ENCODE peak calls at places on chromosome 12, in nine cellular contexts. One of them, this sample, is unnamed.
A peak's percentile ranks its signal among the peaks of the same experiment; 100 is the strongest.

GRCh38 chr12:22377731-22378496 is 43.4 kb upstream of the ST8SIA1 start:
- DNase-seq in AG09319: no peak
- DNase-seq in heart right ventricle: no peak
- DNase-seq in endothelial cell: no peak
- DNase-seq in bronchial epithelial cell: peak; percentile 24
- DNase-seq in neural crest cell: no peak
- DNase-seq in hepatocyte: peak; percentile 13
- DNase-seq in right lobe of liver: no peak
- DNase-seq in cardiac fibroblast: no peak
- DNase-seq in this sample: no peak

GRCh38 chr12:95721320-95721719 is 69.2 kb downstream of the NTN4 start:
- DNase-seq in neural crest cell: no peak
- DNase-seq in bronchial epithelial cell: peak; percentile 91
- DNase-seq in hepatocyte: no peak
- DNase-seq in heart right ventricle: no peak
- DNase-seq in cardiac fibroblast: no peak
- DNase-seq in endothelial cell: no peak
- DNase-seq in right lobe of liver: no peak
- DNase-seq in AG09319: no peak
- DNase-seq in this sample: no peak

GRCh38 chr12:11633968-11634367 is 15.5 kb upstream of the ETV6 start:
- DNase-seq in bronchial epithelial cell: no peak
- DNase-seq in endothelial cell: no peak
- DNase-seq in hepatocyte: no peak
- DNase-seq in cardiac fibroblast: no peak
- DNase-seq in AG09319: no peak
- DNase-seq in neural crest cell: no peak
- DNase-seq in right lobe of liver: no peak
- DNase-seq in heart right ventricle: no peak
- DNase-seq in this sample: no peak

GRCh38 chr12:76029982-76030377 is 1.6 kb downstream of the PHLDA1 start:
- DNase-seq in cardiac fibroblast: peak; percentile 70
- DNase-seq in right lobe of liver: no peak
- DNase-seq in heart right ventricle: peak; percentile 18
- DNase-seq in neural crest cell: no peak
- DNase-seq in hepatocyte: peak; percentile 35
- DNase-seq in AG09319: no peak
- DNase-seq in bronchial epithelial cell: no peak
- DNase-seq in endothelial cell: peak; percentile 22
- DNase-seq in this sample: no peak

GRCh38 chr12:19988457-19988856 is 379.9 kb upstream of the PDE3A start:
- DNase-seq in bronchial epithelial cell: no peak
- DNase-seq in cardiac fibroblast: peak; percentile 27
- DNase-seq in heart right ventricle: no peak
- DNase-seq in neural crest cell: no peak
- DNase-seq in right lobe of liver: peak; percentile 75
- DNase-seq in hepatocyte: no peak
- DNase-seq in AG09319: no peak
- DNase-seq in endothelial cell: no peak
- DNase-seq in this sample: no peak

GRCh38 chr12:88035907-88036289 is 6.7 kb upstream of the C12orf50 start:
- DNase-seq in bronchial epithelial cell: peak; percentile 57
- DNase-seq in right lobe of liver: no peak
- DNase-seq in neural crest cell: no peak
- DNase-seq in AG09319: no peak
- DNase-seq in heart right ventricle: no peak
- DNase-seq in hepatocyte: no peak
- DNase-seq in cardiac fibroblast: no peak
- DNase-seq in endothelial cell: no peak
- DNase-seq in this sample: no peak

GRCh38 chr12:101001669-101002068 is 207.1 kb downstream of the ANO4 start:
- DNase-seq in bronchial epithelial cell: peak; percentile 71
- DNase-seq in neural crest cell: no peak
- DNase-seq in hepatocyte: no peak
- DNase-seq in heart right ventricle: no peak
- DNase-seq in endothelial cell: no peak
- DNase-seq in AG09319: no peak
- DNase-seq in right lobe of liver: no peak
- DNase-seq in cardiac fibroblast: no peak
- DNase-seq in this sample: no peak

GRCh38 chr12:111180830-111181726 is 187.8 kb downstream of the PHETA1 start:
- DNase-seq in hepatocyte: peak; percentile 85
- DNase-seq in cardiac fibroblast: peak; percentile 18
- DNase-seq in neural crest cell: no peak
- DNase-seq in bronchial epithelial cell: no peak
- DNase-seq in endothelial cell: no peak
- DNase-seq in right lobe of liver: peak; percentile 78
- DNase-seq in AG09319: no peak
- DNase-seq in heart right ventricle: peak; percentile 71
- DNase-seq in this sample: no peak

GRCh38 chr12:62739266-62739831 is 195.6 kb downstream of the PPM1H start:
- DNase-seq in hepatocyte: no peak
- DNase-seq in endothelial cell: no peak
- DNase-seq in right lobe of liver: no peak
- DNase-seq in bronchial epithelial cell: no peak
- DNase-seq in neural crest cell: no peak
- DNase-seq in heart right ventricle: no peak
- DNase-seq in cardiac fibroblast: no peak
- DNase-seq in AG09319: no peak
- DNase-seq in this sample: no peak

GRCh38 chr12:94762259-94762942 is 112.0 kb upstream of the TMCC3 start:
- DNase-seq in endothelial cell: no peak
- DNase-seq in neural crest cell: no peak
- DNase-seq in hepatocyte: no peak
- DNase-seq in cardiac fibroblast: peak; percentile 26
- DNase-seq in right lobe of liver: no peak
- DNase-seq in bronchial epithelial cell: peak; percentile 96
- DNase-seq in heart right ventricle: no peak
- DNase-seq in AG09319: no peak
- DNase-seq in this sample: no peak

GRCh38 chr12:3117628-3118027 is 40.4 kb downstream of the TSPAN9 start:
- DNase-seq in right lobe of liver: no peak
- DNase-seq in hepatocyte: no peak
- DNase-seq in heart right ventricle: no peak
- DNase-seq in cardiac fibroblast: peak; percentile 94
- DNase-seq in neural crest cell: no peak
- DNase-seq in bronchial epithelial cell: peak; percentile 60
- DNase-seq in AG09319: peak; percentile 78
- DNase-seq in endothelial cell: no peak
- DNase-seq in this sample: no peak

GRCh38 chr12:108033091-108033490 is 96.0 kb upstream of the WSCD2 start:
- DNase-seq in right lobe of liver: no peak
- DNase-seq in AG09319: no peak
- DNase-seq in cardiac fibroblast: no peak
- DNase-seq in bronchial epithelial cell: no peak
- DNase-seq in neural crest cell: no peak
- DNase-seq in hepatocyte: no peak
- DNase-seq in endothelial cell: no peak
- DNase-seq in heart right ventricle: no peak
- DNase-seq in this sample: no peak

DNA sequence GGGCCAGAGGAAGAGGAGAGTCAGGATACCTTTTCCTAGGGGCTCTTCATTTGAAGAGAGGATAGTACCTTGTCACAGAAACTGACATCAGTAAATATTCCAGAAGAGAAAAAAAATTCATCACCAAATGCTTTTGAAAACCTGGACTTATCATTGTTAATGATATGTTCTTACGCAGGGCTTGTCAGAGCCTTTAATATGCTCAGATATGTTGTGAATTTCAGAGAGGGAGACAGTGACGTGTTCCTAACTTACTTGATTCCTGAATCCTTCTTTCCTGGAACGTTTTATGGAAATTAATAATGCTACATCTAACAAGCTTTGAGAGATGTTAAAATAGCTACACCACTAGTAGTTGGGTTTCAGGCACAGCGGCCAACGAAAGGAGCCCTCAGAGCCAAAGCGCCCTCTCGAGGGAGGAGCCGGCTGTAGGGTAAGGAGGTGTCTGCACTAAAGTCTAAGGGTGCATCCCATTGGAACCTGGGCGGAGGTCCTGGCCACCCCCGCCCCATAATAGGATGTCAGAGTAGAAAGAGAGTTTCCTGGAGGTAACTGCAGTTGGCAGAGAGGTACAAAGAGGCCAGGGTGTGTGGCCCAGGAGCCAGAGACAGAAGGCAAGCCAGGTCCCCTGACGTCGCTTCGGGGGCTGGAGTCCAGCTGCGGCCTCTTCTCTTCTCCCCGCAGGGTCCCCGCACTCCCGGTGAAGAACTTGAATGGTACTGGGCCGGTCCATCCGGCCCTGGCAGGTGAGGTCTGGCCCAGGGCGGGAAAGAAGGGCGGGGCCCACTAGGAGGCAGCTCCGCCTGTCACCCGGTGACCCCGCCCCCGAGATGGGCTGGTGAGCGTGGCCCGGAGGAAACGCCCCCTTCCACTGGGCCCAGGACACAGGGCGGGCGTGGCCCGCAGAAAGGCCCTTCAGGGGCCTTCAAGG is 36.2 kb downstream of the DTX1 start:
- DNase-seq in hepatocyte: peak; percentile 70
- DNase-seq in cardiac fibroblast: peak; percentile 9
- DNase-seq in AG09319: no peak
- DNase-seq in endothelial cell: peak; percentile 48
- DNase-seq in right lobe of liver: no peak
- DNase-seq in heart right ventricle: peak; percentile 41
- DNase-seq in bronchial epithelial cell: peak; percentile 2
- DNase-seq in neural crest cell: no peak
- DNase-seq in this sample: no peak
- TF ChIP-seq CTCF in hepatocyte: peak; percentile 19
- TF ChIP-seq CTCF in cardiac fibroblast: peak; percentile 15
- TF ChIP-seq CTCF in AG09319: no peak
- TF ChIP-seq CTCF in endothelial cell: no peak
- TF ChIP-seq CTCF in right lobe of liver: no peak
- TF ChIP-seq CTCF in heart right ventricle: peak; percentile 22
- TF ChIP-seq CTCF in bronchial epithelial cell: peak; percentile 30
- TF ChIP-seq CTCF in neural crest cell: peak; percentile 31
- TF ChIP-seq CTCF in this sample: no peak

DNA sequence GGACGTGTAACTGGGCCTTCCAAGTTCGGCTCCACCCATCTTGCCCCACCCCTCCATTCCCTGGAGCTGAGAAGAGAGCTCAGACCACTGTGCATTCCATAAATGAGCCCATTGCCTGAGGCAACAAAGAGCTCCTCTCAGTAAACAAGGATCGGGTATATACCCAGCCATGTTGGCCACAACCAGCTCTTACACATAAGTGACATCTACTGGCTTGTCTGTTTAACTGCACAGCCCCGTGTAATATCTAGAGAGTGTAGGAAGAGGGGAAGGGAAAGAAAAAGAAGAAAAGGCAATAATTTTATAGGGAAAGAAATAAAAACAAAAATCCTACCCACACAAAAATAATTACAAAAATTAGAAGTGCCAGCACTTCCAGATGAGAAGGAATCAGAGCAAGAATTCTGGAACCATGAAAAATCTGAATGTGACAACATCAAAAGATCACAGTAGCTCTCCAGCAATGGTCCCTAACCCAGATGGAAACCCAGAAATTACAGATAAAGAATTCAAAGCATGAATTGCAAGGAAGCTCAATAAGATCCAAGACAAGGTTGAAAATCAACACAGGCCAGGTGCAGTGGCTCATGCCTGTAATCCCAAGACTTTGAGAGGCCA is 308.1 kb downstream of the RPAP3 start:
- DNase-seq in neural crest cell: no peak
- DNase-seq in heart right ventricle: no peak
- DNase-seq in right lobe of liver: peak; percentile 52
- DNase-seq in bronchial epithelial cell: peak; percentile 71
- DNase-seq in cardiac fibroblast: peak; percentile 84
- DNase-seq in endothelial cell: no peak
- DNase-seq in AG09319: peak; percentile 48
- DNase-seq in hepatocyte: no peak
- DNase-seq in this sample: no peak
- TF ChIP-seq CTCF in neural crest cell: peak; percentile 48
- TF ChIP-seq CTCF in heart right ventricle: peak; percentile 34
- TF ChIP-seq CTCF in right lobe of liver: peak; percentile 80
- TF ChIP-seq CTCF in bronchial epithelial cell: peak; percentile 65
- TF ChIP-seq CTCF in cardiac fibroblast: peak; percentile 72
- TF ChIP-seq CTCF in endothelial cell: no peak
- TF ChIP-seq CTCF in AG09319: peak; percentile 52
- TF ChIP-seq CTCF in hepatocyte: peak; percentile 39
- TF ChIP-seq CTCF in this sample: no peak

DNA sequence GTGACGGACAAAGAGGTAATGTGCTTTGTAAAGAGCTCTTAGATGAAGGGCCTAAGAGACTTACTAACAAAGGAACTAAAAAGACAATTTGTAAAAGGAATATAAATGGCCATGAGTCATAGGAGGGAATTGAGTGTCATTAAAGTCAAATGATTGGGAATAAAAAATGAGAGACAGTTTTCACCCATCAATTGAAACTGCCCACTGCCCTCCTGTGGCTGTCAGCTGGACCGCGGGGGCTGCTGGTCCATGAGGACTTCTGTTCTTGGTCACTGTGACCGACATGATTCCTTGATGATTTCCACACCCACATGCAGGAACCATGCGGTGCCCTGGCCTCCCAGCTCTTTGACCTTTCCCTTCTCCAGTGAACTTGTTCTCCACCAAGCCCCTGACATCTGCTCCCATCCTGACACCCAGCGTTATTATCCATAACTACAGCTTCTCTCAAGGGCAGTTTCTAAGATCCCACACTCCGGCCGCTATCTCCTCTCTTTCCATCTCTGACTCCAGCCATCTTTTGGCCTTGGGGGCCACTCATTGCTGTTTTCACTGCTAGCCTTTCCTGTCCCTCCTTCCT is 48.4 kb downstream of the C12orf75 start:
- DNase-seq in hepatocyte: no peak
- DNase-seq in cardiac fibroblast: peak; percentile 12
- DNase-seq in AG09319: no peak
- DNase-seq in right lobe of liver: no peak
- DNase-seq in heart right ventricle: no peak
- DNase-seq in neural crest cell: peak; percentile 9
- DNase-seq in bronchial epithelial cell: no peak
- DNase-seq in endothelial cell: peak; percentile 43
- DNase-seq in this sample: no peak
- TF ChIP-seq CTCF in hepatocyte: peak; percentile 34
- TF ChIP-seq CTCF in cardiac fibroblast: peak; percentile 31
- TF ChIP-seq CTCF in AG09319: peak; percentile 34
- TF ChIP-seq CTCF in right lobe of liver: peak; percentile 35
- TF ChIP-seq CTCF in heart right ventricle: peak; percentile 13
- TF ChIP-seq CTCF in neural crest cell: peak; percentile 38
- TF ChIP-seq CTCF in bronchial epithelial cell: peak; percentile 8
- TF ChIP-seq CTCF in endothelial cell: peak; percentile 10
- TF ChIP-seq CTCF in this sample: no peak

DNA sequence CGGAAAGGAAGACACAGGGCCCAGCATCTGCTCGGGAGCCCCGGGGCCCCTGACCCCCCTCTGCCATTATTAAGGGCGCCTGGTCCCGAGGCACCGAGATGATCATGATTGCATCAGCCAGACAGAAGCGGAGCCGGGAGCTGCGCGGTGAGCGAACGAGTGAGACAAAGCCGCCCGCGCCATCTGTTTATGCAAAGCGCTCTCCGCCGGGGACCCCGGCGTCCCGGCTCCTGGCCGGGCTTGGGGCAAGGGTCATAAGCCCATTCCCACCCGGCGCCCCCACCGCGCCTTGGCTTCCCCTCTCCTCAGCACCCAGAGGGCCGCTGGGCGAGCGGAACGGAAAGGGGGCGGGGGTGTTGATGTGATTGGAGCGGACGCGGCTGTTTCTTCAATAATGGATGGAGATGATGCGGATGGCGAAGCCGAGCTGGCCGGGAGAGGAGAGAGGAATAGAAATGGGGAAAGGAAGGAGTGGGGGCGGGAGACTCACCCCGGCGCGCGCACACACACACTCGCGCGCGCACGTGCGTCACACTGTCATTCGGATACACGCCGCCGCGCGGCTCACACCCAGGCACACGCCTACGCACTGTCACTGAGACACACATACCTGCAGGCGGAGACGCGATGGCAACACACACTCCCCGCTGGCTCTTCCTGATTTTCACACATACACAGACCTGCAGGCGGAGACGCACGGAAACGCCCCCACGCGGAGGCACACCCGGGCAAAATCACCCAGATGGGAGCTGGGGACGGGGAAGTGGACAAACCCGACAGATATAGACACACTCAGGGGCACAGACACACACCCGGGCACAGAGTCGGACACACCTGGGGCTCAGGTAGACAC is 10.7 kb downstream of the STAC3 start:
- DNase-seq in hepatocyte: peak; percentile 85
- DNase-seq in right lobe of liver: no peak
- DNase-seq in cardiac fibroblast: peak; percentile 48
- DNase-seq in neural crest cell: no peak
- DNase-seq in AG09319: no peak
- DNase-seq in heart right ventricle: no peak
- DNase-seq in bronchial epithelial cell: peak; percentile 49
- DNase-seq in endothelial cell: no peak
- DNase-seq in this sample: no peak
- TF ChIP-seq CTCF in hepatocyte: no peak
- TF ChIP-seq CTCF in right lobe of liver: peak; percentile 16
- TF ChIP-seq CTCF in cardiac fibroblast: no peak
- TF ChIP-seq CTCF in neural crest cell: peak; percentile 14
- TF ChIP-seq CTCF in AG09319: no peak
- TF ChIP-seq CTCF in heart right ventricle: no peak
- TF ChIP-seq CTCF in bronchial epithelial cell: no peak
- TF ChIP-seq CTCF in endothelial cell: no peak
- TF ChIP-seq CTCF in this sample: no peak

This sample was measured in vagina.